ENCODE peak calls at places on chromosome 7, in eight cellular contexts. One of them, this sample, is unnamed.

GRCh38 chr7:101299511-101300464 is 21.8 kb downstream of the IFT22 start:
- DNase-seq in adrenal gland: no peak
- DNase-seq in GM06990: no peak
- DNase-seq in cardiac muscle cell: no peak
- DNase-seq in kidney epithelial cell: no peak
- DNase-seq in CD4-positive, CD25-positive, alpha-beta regulatory T cell: no peak
- DNase-seq in NCI-H1092: no peak
- DNase-seq in lower lobe of right lung: no peak
- DNase-seq in this sample: no peak

GRCh38 chr7:105163718-105164117 is 149.7 kb downstream of the KMT2E start:
- DNase-seq in CD4-positive, CD25-positive, alpha-beta regulatory T cell: no peak
- DNase-seq in NCI-H1092: no peak
- DNase-seq in adrenal gland: no peak
- DNase-seq in GM06990: no peak
- DNase-seq in lower lobe of right lung: no peak
- DNase-seq in cardiac muscle cell: no peak
- DNase-seq in kidney epithelial cell: no peak
- DNase-seq in this sample: no peak

GRCh38 chr7:1192171-1192676 is 32.2 kb upstream of the ZFAND2A start:
- DNase-seq in GM06990: no peak
- DNase-seq in kidney epithelial cell: peak
- DNase-seq in NCI-H1092: no peak
- DNase-seq in cardiac muscle cell: no peak
- DNase-seq in lower lobe of right lung: no peak
- DNase-seq in CD4-positive, CD25-positive, alpha-beta regulatory T cell: no peak
- DNase-seq in adrenal gland: no peak
- DNase-seq in this sample: no peak

GRCh38 chr7:15086882-15087281 is 184.3 kb upstream of the DGKB start:
- DNase-seq in cardiac muscle cell: no peak
- DNase-seq in kidney epithelial cell: no peak
- DNase-seq in GM06990: no peak
- DNase-seq in CD4-positive, CD25-positive, alpha-beta regulatory T cell: no peak
- DNase-seq in lower lobe of right lung: no peak
- DNase-seq in adrenal gland: no peak
- DNase-seq in NCI-H1092: no peak
- DNase-seq in this sample: no peak

GRCh38 chr7:138097064-138097741 is 20.9 kb downstream of the AKR1D1 start:
- DNase-seq in lower lobe of right lung: no peak
- DNase-seq in CD4-positive, CD25-positive, alpha-beta regulatory T cell: no peak
- DNase-seq in kidney epithelial cell: no peak
- DNase-seq in NCI-H1092: no peak
- DNase-seq in GM06990: no peak
- DNase-seq in adrenal gland: peak
- DNase-seq in cardiac muscle cell: peak
- DNase-seq in this sample: no peak

GRCh38 chr7:127638197-127638596 is 13.8 kb upstream of the SND1 start:
- DNase-seq in adrenal gland: no peak
- DNase-seq in CD4-positive, CD25-positive, alpha-beta regulatory T cell: no peak
- DNase-seq in lower lobe of right lung: no peak
- DNase-seq in cardiac muscle cell: no peak
- DNase-seq in NCI-H1092: no peak
- DNase-seq in GM06990: no peak
- DNase-seq in kidney epithelial cell: no peak
- DNase-seq in this sample: no peak

GRCh38 chr7:131627589-131628212 is 71.3 kb upstream of the PODXL start:
- DNase-seq in lower lobe of right lung: no peak
- DNase-seq in GM06990: no peak
- DNase-seq in kidney epithelial cell: no peak
- DNase-seq in NCI-H1092: no peak
- DNase-seq in CD4-positive, CD25-positive, alpha-beta regulatory T cell: no peak
- DNase-seq in cardiac muscle cell: no peak
- DNase-seq in adrenal gland: no peak
- DNase-seq in this sample: no peak

GRCh38 chr7:26648429-26649015 is 215.9 kb downstream of the SKAP2 start:
- DNase-seq in CD4-positive, CD25-positive, alpha-beta regulatory T cell: no peak
- DNase-seq in cardiac muscle cell: no peak
- DNase-seq in kidney epithelial cell: no peak
- DNase-seq in lower lobe of right lung: no peak
- DNase-seq in GM06990: no peak
- DNase-seq in adrenal gland: no peak
- DNase-seq in NCI-H1092: no peak
- DNase-seq in this sample: no peak

GRCh38 chr7:94003446-94004023 is 620 bp downstream of the BET1 start:
- DNase-seq in adrenal gland: no peak
- DNase-seq in cardiac muscle cell: peak
- DNase-seq in CD4-positive, CD25-positive, alpha-beta regulatory T cell: no peak
- DNase-seq in NCI-H1092: no peak
- DNase-seq in lower lobe of right lung: no peak
- DNase-seq in GM06990: no peak
- DNase-seq in kidney epithelial cell: no peak
- DNase-seq in this sample: no peak

GRCh38 chr7:41621953-41622831 is 80.7 kb downstream of the INHBA start:
- DNase-seq in cardiac muscle cell: peak
- DNase-seq in kidney epithelial cell: no peak
- DNase-seq in lower lobe of right lung: no peak
- DNase-seq in adrenal gland: no peak
- DNase-seq in CD4-positive, CD25-positive, alpha-beta regulatory T cell: no peak
- DNase-seq in NCI-H1092: no peak
- DNase-seq in GM06990: no peak
- DNase-seq in this sample: no peak

GRCh38 chr7:104967595-104967994 is 46.4 kb upstream of the KMT2E start:
- DNase-seq in CD4-positive, CD25-positive, alpha-beta regulatory T cell: no peak
- DNase-seq in NCI-H1092: no peak
- DNase-seq in adrenal gland: peak
- DNase-seq in GM06990: no peak
- DNase-seq in kidney epithelial cell: no peak
- DNase-seq in lower lobe of right lung: no peak
- DNase-seq in cardiac muscle cell: no peak
- DNase-seq in this sample: no peak